ENCODE peak calls at places on chromosomes 2 and 18, in six cellular contexts. F is kidney tubule cell, J is progenitor cell of endocrine pancreas, Q is AG04450, O is EH, H is ureter. A is an unnamed sample.

GRCh38 chr2:36965751-36966369 is 476 bp downstream of the STRN start:
- DNase-seq in Q (no peak), H (peak; percentile 66), F (peak; percentile 17), J (peak; percentile 58), O (peak; percentile 30), A (no peak)

GRCh38 chr2:20225294-20226151 is 593 bp upstream of the SDC1 start:
- DNase-seq in F (peak; percentile 78), H (peak; percentile 83), Q (no peak), O (peak; percentile 56), J (peak; percentile 71), A (no peak)

GRCh38 chr18:38648184-38648583 is 1082.6 kb upstream of the CELF4 start:
- DNase-seq in F (no peak), J (no peak), Q (no peak), H (no peak), O (no peak), A (no peak)

GRCh38 chr2:135913726-135914365 is 37.6 kb upstream of the MCM6 start:
- DNase-seq in H (no peak), O (peak; percentile 57), J (no peak), Q (no peak), F (peak; percentile 58), A (no peak)

GRCh38 chr2:218780851-218781690 is 876 bp upstream of the CYP27A1 start:
- DNase-seq in J (no peak), F (no peak), O (no peak), H (no peak), Q (no peak), A (no peak)

GRCh38 chr2:199814084-199814844 is 36.7 kb downstream of the FTCDNL1 start:
- DNase-seq in Q (no peak), J (no peak), H (no peak), O (no peak), F (peak; percentile 21), A (no peak)

GRCh38 chr2:48232351-48232750 is 297.6 kb upstream of the STON1 start:
- DNase-seq in F (no peak), O (no peak), H (no peak), J (no peak), Q (no peak), A (no peak)

GRCh38 chr2:1051585-1051984 is 100.9 kb downstream of the SNTG2 start:
- DNase-seq in Q (no peak), F (no peak), O (no peak), H (no peak), J (no peak), A (no peak)

GRCh38 chr18:21991081-21991534 is 178.3 kb upstream of the GATA6 start:
- DNase-seq in J (no peak), H (no peak), Q (no peak), O (no peak), F (no peak), A (no peak)

GRCh38 chr2:62236499-62236898 is 40.6 kb downstream of the B3GNT2 start:
- DNase-seq in H (no peak), J (no peak), O (no peak), F (no peak), Q (no peak), A (no peak)

GRCh38 chr2:154740360-154740759 is 41.9 kb downstream of the KCNJ3 start:
- DNase-seq in O (no peak), Q (no peak), F (no peak), H (no peak), J (no peak), A (no peak)

GRCh38 chr2:217452928-217453327 is 549.9 kb downstream of the TNS1 start:
- DNase-seq in F (no peak), J (no peak), H (no peak), Q (no peak), O (no peak), A (no peak)

GRCh38 chr2:100214265-100214961 is 72.0 kb upstream of the AFF3 start:
- DNase-seq in Q (no peak), O (no peak), J (no peak), F (no peak), H (peak; percentile 70), A (no peak)

GRCh38 chr2:49288902-49289680 is 134.8 kb upstream of the FSHR start:
- DNase-seq in O (peak; percentile 2), H (no peak), Q (no peak), F (no peak), J (no peak), A (no peak)

A was measured in skeletal muscle cell.